ENCODE peak calls at places on chromosomes 5 and 9, in nine cellular contexts. Y is adrenal gland, K is left cardiac atrium, E is HEK293T, I is HAP-1, C is iPS DF 6.9, M is brain microvascular endothelial cell, Q is EL, V is mucosa of gallbladder. W is an unnamed sample.

GRCh38 chr5:170612256-170612656 is 108.4 kb downstream of the KCNIP1 start:
- DNase-seq in Y (no peak), K (no peak), E (no peak), I (no peak), C (peak), M (no peak), Q (no peak), V (no peak), W (peak)

GRCh38 chr5:2802693-2803365 is 51.4 kb upstream of the IRX2 start:
- DNase-seq in Y (no peak), K (no peak), E (no peak), I (no peak), C (no peak), M (no peak), Q (no peak), V (no peak), W (no peak)

GRCh38 chr9:2933165-2934095 is 89.5 kb upstream of the PUM3 start:
- DNase-seq in Y (no peak), K (no peak), E (no peak), I (no peak), C (no peak), M (no peak), Q (no peak), V (no peak), W (no peak)

GRCh38 chr5:20470997-20471396 is 483.0 kb upstream of the CDH18 start:
- DNase-seq in Y (no peak), K (no peak), E (no peak), I (no peak), C (no peak), M (no peak), Q (no peak), V (no peak), W (no peak)

GRCh38 chr5:55633574-55634203 is 78.4 kb downstream of the SLC38A9 start:
- DNase-seq in Y (peak), K (peak), E (no peak), I (no peak), C (no peak), M (peak), Q (peak), V (no peak), W (no peak)

GRCh38 chr5:56561-57290 is 35.2 kb upstream of the PLEKHG4B start:
- DNase-seq in Y (no peak), K (no peak), E (peak), I (peak), C (no peak), M (peak), Q (peak), V (no peak), W (peak)

GRCh38 chr9:2662496-2662895 is 40.9 kb downstream of the VLDLR start:
- DNase-seq in Y (no peak), K (no peak), E (no peak), I (peak), C (peak), M (no peak), Q (no peak), V (no peak), W (peak)

GRCh38 chr5:123454236-123454911 is 31.2 kb upstream of the CEP120 start:
- DNase-seq in Y (no peak), K (no peak), E (no peak), I (no peak), C (no peak), M (peak), Q (no peak), V (no peak), W (no peak)

GRCh38 chr5:95284512-95285405 is at the start of gene MCTP1:
- DNase-seq in Y (peak), K (no peak), E (peak), I (peak), C (no peak), M (no peak), Q (peak), V (no peak), W (peak)

GRCh38 chr5:153504726-153505125 is 14.3 kb downstream of the GRIA1 start:
- DNase-seq in Y (no peak), K (no peak), E (no peak), I (no peak), C (no peak), M (no peak), Q (no peak), V (no peak), W (no peak)

GRCh38 chr5:134600600-134600999 is 32.0 kb downstream of the SAR1B start:
- DNase-seq in Y (no peak), K (no peak), E (no peak), I (no peak), C (no peak), M (peak), Q (peak), V (no peak), W (no peak)

GRCh38 chr9:127166651-127167524 is 44.5 kb upstream of the ANGPTL2 start:
- DNase-seq in Y (peak), K (no peak), E (no peak), I (no peak), C (no peak), M (no peak), Q (peak), V (no peak), W (no peak)

GRCh38 chr5:81626524-81626923 is 124.4 kb downstream of the SSBP2 start:
- DNase-seq in Y (no peak), K (no peak), E (no peak), I (no peak), C (no peak), M (peak), Q (peak), V (no peak), W (no peak)

GRCh38 chr5:1793966-1794895 is 5.4 kb downstream of the MRPL36 start:
- DNase-seq in Y (no peak), K (no peak), E (no peak), I (no peak), C (no peak), M (peak), Q (peak), V (no peak), W (no peak)

GRCh38 chr5:67998709-67999251 is 216.8 kb upstream of the PIK3R1 start:
- DNase-seq in Y (peak), K (peak), E (no peak), I (no peak), C (no peak), M (peak), Q (peak), V (peak), W (no peak)

GRCh38 chr5:88734983-88735382 is 148.0 kb downstream of the MEF2C start:
- DNase-seq in Y (no peak), K (no peak), E (no peak), I (no peak), C (no peak), M (no peak), Q (no peak), V (no peak), W (no peak)

GRCh38 chr9:33687779-33688178 is 107.6 kb upstream of the PRSS3 start:
- DNase-seq in Y (no peak), K (peak), E (no peak), I (no peak), C (no peak), M (peak), Q (no peak), V (no peak), W (no peak)

GRCh38 chr9:98010450-98010849 is 27.3 kb downstream of the ANP32B start:
- DNase-seq in Y (no peak), K (no peak), E (peak), I (no peak), C (no peak), M (peak), Q (peak), V (no peak), W (no peak)

GRCh38 chr5:54821445-54822330 is 163.7 kb downstream of the ESM1 start:
- DNase-seq in Y (no peak), K (no peak), E (no peak), I (no peak), C (no peak), M (no peak), Q (no peak), V (no peak), W (no peak)

GRCh38 chr9:121156263-121156731 is 45.4 kb downstream of the RAB14 start:
- DNase-seq in Y (no peak), K (no peak), E (no peak), I (no peak), C (no peak), M (peak), Q (peak), V (no peak), W (no peak)

GRCh38 chr5:143491644-143492043 is 88.2 kb upstream of the NR3C1 start:
- DNase-seq in Y (no peak), K (no peak), E (no peak), I (no peak), C (no peak), M (no peak), Q (no peak), V (no peak), W (no peak)

W was measured in H1.